ENCODE peak calls at places on chromosomes 6 and 20, in ten cellular contexts. T, O, C, F, S, J, I, P, K and R are unnamed samples.

GRCh38 chr6:42158011-42158410 is 15.2 kb upstream of the GUCA1A start:
- DNase-seq in F (peak), I (no peak), K (no peak), T (peak), J (no peak), O (no peak), C (no peak), S (no peak), P (no peak), R (no peak)

GRCh38 chr20:33301192-33301930 is 18.3 kb downstream of the BPIFB1 start:
- DNase-seq in P (no peak), C (no peak), T (no peak), K (no peak), I (no peak), J (peak), F (peak), O (no peak), S (no peak), R (no peak)

GRCh38 chr6:39387785-39388184 is 65.3 kb upstream of the KCNK16 start:
- DNase-seq in F (no peak), O (no peak), P (no peak), I (no peak), S (no peak), C (no peak), J (no peak), K (no peak), T (no peak), R (no peak)

GRCh38 chr20:39252035-39252434 is 289.9 kb downstream of the DHX35 start:
- DNase-seq in I (no peak), P (no peak), T (no peak), F (no peak), J (no peak), K (no peak), C (no peak), S (no peak), O (no peak), R (no peak)

GRCh38 chr6:45832063-45832462 is 183.6 kb downstream of the CLIC5 start:
- DNase-seq in S (no peak), K (no peak), I (no peak), C (no peak), T (no peak), J (no peak), P (no peak), O (no peak), F (no peak), R (no peak)

GRCh38 chr20:10798811-10799210 is 125.0 kb upstream of the JAG1 start:
- DNase-seq in C (no peak), I (no peak), K (no peak), P (no peak), O (no peak), S (no peak), T (peak), F (peak), J (no peak), R (no peak)

GRCh38 chr6:1382331-1382882 is 7.0 kb upstream of the FOXF2 start:
- DNase-seq in J (no peak), P (no peak), K (no peak), T (no peak), S (no peak), I (no peak), F (no peak), O (no peak), C (no peak), R (peak)

GRCh38 chr6:122098091-122098769 is 301.2 kb upstream of the HSF2 start:
- DNase-seq in K (no peak), C (no peak), T (no peak), P (no peak), J (no peak), O (no peak), S (no peak), F (no peak), I (no peak), R (no peak)

GRCh38 chr6:13243033-13243432 is 85.3 kb downstream of the TBC1D7 start:
- DNase-seq in T (peak), S (no peak), O (no peak), F (no peak), J (no peak), C (no peak), P (no peak), K (no peak), I (no peak), R (no peak)

GRCh38 chr6:166494757-166495486 is 91.6 kb downstream of the RAMACL start:
- DNase-seq in F (no peak), S (peak), O (no peak), I (no peak), J (no peak), T (no peak), C (no peak), P (no peak), K (no peak), R (no peak)

GRCh38 chr20:38782275-38782674 is 23.2 kb upstream of the PPP1R16B start:
- DNase-seq in O (no peak), I (no peak), K (no peak), C (no peak), J (no peak), T (no peak), S (no peak), F (no peak), P (no peak), R (no peak)

GRCh38 chr20:54041336-54041735 is 29.1 kb downstream of the BCAS1 start:
- DNase-seq in S (no peak), K (no peak), P (no peak), O (no peak), F (no peak), J (no peak), C (no peak), I (no peak), T (no peak), R (no peak)

GRCh38 chr6:149831380-149831820 is 32.8 kb downstream of the LRP11 start:
- DNase-seq in I (no peak), S (no peak), P (no peak), O (no peak), J (no peak), K (no peak), C (no peak), T (no peak), F (no peak), R (no peak)

GRCh38 chr6:42781546-42781810 is 374 bp upstream of the BICRAL start:
- DNase-seq in S (no peak), K (no peak), C (no peak), J (peak), T (peak), F (no peak), I (no peak), P (no peak), O (no peak), R (no peak)

GRCh38 chr6:19210849-19211590 is 626.1 kb upstream of the ID4 start:
- DNase-seq in J (peak), K (peak), S (no peak), F (peak), I (peak), C (peak), P (no peak), O (no peak), T (no peak), R (peak)

GRCh38 chr6:159815410-159815809 is 15.3 kb downstream of the PNLDC1 start:
- DNase-seq in C (no peak), K (no peak), S (peak), J (no peak), P (no peak), O (no peak), F (no peak), T (no peak), I (no peak), R (no peak)

GRCh38 chr6:39225946-39226437 is 3.3 kb downstream of the KCNK5 start:
- DNase-seq in K (no peak), P (no peak), C (no peak), J (no peak), I (no peak), T (no peak), O (peak), F (no peak), S (no peak), R (no peak)

GRCh38 chr20:40980106-40980827 is 48.4 kb upstream of the TOP1 start:
- DNase-seq in P (peak), O (no peak), F (no peak), J (no peak), C (no peak), I (no peak), T (no peak), S (no peak), K (no peak), R (no peak)

GRCh38 chr6:20827798-20828197 is 293.5 kb downstream of the CDKAL1 start:
- DNase-seq in P (no peak), C (no peak), S (no peak), K (no peak), T (peak), I (no peak), F (peak), O (no peak), J (no peak), R (no peak)

GRCh38 chr6:76490456-76490855 is 418.0 kb upstream of the IMPG1 start:
- DNase-seq in J (no peak), T (no peak), I (no peak), S (no peak), C (no peak), K (no peak), O (no peak), P (no peak), F (peak), R (no peak)

GRCh38 chr20:10531848-10532247 is 96.7 kb downstream of the SLX4IP start:
- DNase-seq in F (peak), C (no peak), I (no peak), P (no peak), J (no peak), O (no peak), T (peak), S (no peak), K (no peak), R (no peak)

GRCh38 chr20:53555081-53555480 is 38.6 kb downstream of the ZNF217 start:
- DNase-seq in J (no peak), F (no peak), T (no peak), S (no peak), C (no peak), I (no peak), K (no peak), O (no peak), P (peak), R (no peak)

GRCh38 chr6:157405986-157406385 is 25.0 kb downstream of the ZDHHC14 start:
- DNase-seq in S (no peak), K (no peak), J (no peak), T (peak), P (no peak), O (no peak), C (no peak), F (peak), I (no peak), R (no peak)

GRCh38 chr6:84411060-84411629 is 183.7 kb upstream of the CEP162 start:
- DNase-seq in P (no peak), K (no peak), S (no peak), T (peak), C (no peak), F (peak), I (no peak), O (no peak), J (no peak), R (no peak)

GRCh38 chr6:19380287-19380686 is 456.9 kb upstream of the ID4 start:
- DNase-seq in I (no peak), O (no peak), S (no peak), P (no peak), K (no peak), J (no peak), C (no peak), F (peak), T (no peak), R (no peak)

GRCh38 chr20:8299921-8300320 is 167.9 kb downstream of the PLCB1 start:
- DNase-seq in F (peak), O (no peak), S (no peak), C (no peak), T (peak), I (no peak), K (no peak), J (no peak), P (no peak), R (no peak)

GRCh38 chr6:114747995-114748625 is 405.3 kb upstream of the HS3ST5 start:
- DNase-seq in F (peak), O (peak), P (peak), C (peak), K (no peak), I (peak), T (peak), S (no peak), J (peak), R (no peak)

GRCh38 chr6:39927159-39927558 is 7.1 kb downstream of the MOCS1 start:
- DNase-seq in J (no peak), C (no peak), T (peak), O (no peak), F (peak), K (no peak), P (no peak), I (peak), S (no peak), R (peak)

GRCh38 chr6:6176829-6177228 is 143.6 kb downstream of the F13A1 start:
- DNase-seq in S (no peak), F (no peak), C (no peak), I (no peak), J (no peak), K (no peak), T (no peak), P (no peak), O (no peak), R (no peak)

GRCh38 chr6:6178795-6179194 is 141.7 kb downstream of the F13A1 start:
- DNase-seq in T (no peak), O (no peak), J (no peak), P (no peak), K (no peak), F (no peak), I (no peak), S (no peak), C (no peak), R (no peak)

GRCh38 chr6:6176132-6176531 is 144.3 kb downstream of the F13A1 start:
- DNase-seq in I (no peak), T (no peak), S (no peak), K (no peak), F (no peak), P (no peak), C (no peak), J (no peak), O (no peak), R (no peak)

GRCh38 chr6:6177754-6178153 is 142.7 kb downstream of the F13A1 start:
- DNase-seq in T (no peak), K (no peak), O (no peak), J (no peak), C (no peak), S (no peak), P (no peak), I (no peak), F (no peak), R (no peak)

GRCh38 chr6:6179858-6180257 is 140.6 kb downstream of the F13A1 start:
- DNase-seq in P (no peak), K (no peak), T (no peak), S (no peak), J (no peak), C (no peak), I (no peak), F (no peak), O (no peak), R (no peak)
- TF ChIP-seq CTCF in P (no peak), K (no peak), T (no peak), S (no peak), J (no peak), C (no peak), I (no peak), F (no peak), O (no peak), R (no peak)

GRCh38 chr6:118102401-118102800 is 195.3 kb downstream of the SLC35F1 start:
- DNase-seq in C (no peak), J (no peak), P (no peak), S (no peak), I (no peak), K (no peak), T (no peak), F (no peak), O (no peak), R (no peak)

GRCh38 chr6:118103381-118104105 is 196.5 kb downstream of the SLC35F1 start:
- DNase-seq in T (no peak), P (no peak), J (no peak), K (no peak), O (no peak), S (no peak), C (peak), F (no peak), I (peak), R (no peak)

GRCh38 chr6:118097576-118097975 is 190.5 kb downstream of the SLC35F1 start:
- DNase-seq in K (no peak), S (no peak), P (no peak), F (no peak), T (no peak), I (no peak), C (no peak), O (no peak), J (no peak), R (no peak)

GRCh38 chr6:118100763-118101162 is 193.7 kb downstream of the SLC35F1 start:
- DNase-seq in C (no peak), S (no peak), I (no peak), T (no peak), F (no peak), J (no peak), O (no peak), K (no peak), P (no peak), R (no peak)
- H3K27ac ChIP-seq in C (no peak), S (no peak), I (no peak), T (no peak), F (no peak), J (no peak), O (no peak), K (no peak), P (no peak), R (no peak)

GRCh38 chr6:35019831-35020230 is 121.3 kb downstream of the TCP11 start:
- DNase-seq in P (no peak), O (no peak), S (no peak), T (no peak), F (no peak), C (no peak), K (no peak), I (peak), J (no peak), R (no peak)
- H3K4me3 ChIP-seq in P (no peak), O (no peak), S (peak), T (no peak), F (no peak), C (no peak), K (peak), I (no peak), J (no peak), R (peak)

GRCh38 chr6:109595998-109596397 is 95.0 kb downstream of the AK9 start:
- DNase-seq in O (no peak), F (peak), J (peak), P (peak), T (peak), K (no peak), C (peak), I (peak), S (no peak), R (no peak)
- TF ChIP-seq CTCF in O (peak), F (peak), J (peak), P (peak), T (peak), K (no peak), C (peak), I (no peak), S (no peak), R (no peak)

DNA sequence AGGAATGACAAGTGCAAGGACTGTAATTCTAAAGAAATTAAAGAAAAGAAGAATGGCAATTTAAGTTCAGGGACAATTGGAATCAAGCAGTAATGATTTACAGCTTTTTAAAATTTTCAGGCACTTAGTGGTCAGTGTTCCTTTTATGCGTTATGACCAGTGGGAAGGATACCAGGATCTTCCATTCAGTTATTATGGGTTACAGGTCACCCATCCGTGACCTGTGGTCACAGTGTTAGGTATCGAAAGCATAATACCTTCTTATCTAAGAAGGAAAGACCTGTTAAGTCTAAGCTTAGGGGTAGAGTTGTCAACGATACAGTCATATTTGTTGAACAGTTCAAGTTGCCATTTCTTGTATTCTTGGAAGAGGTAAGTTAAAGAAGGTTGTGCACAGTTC is 253.8 kb downstream of the LAMA2 start:
- DNase-seq in T (no peak), K (no peak), I (no peak), F (no peak), P (no peak), C (no peak), O (no peak), S (no peak), J (no peak), R (no peak)
- H3K27ac ChIP-seq in T (no peak), K (no peak), I (no peak), F (no peak), P (no peak), C (no peak), O (no peak), S (no peak), J (no peak), R (peak)

DNA sequence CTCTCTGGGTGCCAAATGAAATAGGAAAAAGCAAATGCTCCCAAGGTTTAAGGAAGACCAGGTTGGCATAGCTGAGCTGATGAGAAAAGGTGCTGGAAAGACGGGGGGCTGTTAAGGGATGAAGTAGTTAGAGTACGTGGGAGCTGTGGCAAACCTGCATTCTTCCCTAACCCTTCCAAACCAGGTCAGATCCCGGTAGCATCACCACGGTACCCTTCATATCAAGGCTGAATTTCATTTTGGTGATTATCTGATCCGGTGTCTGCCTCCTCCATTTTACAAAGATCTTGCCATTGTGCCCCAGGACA is 68.0 kb upstream of the PIM1 start:
- DNase-seq in S (no peak), J (no peak), F (no peak), K (no peak), C (no peak), T (no peak), O (no peak), P (no peak), I (no peak), R (no peak)
- H3K4me3 ChIP-seq in S (peak), J (peak), F (peak), K (peak), C (peak), T (no peak), O (peak), P (peak), I (peak), R (peak)

DNA sequence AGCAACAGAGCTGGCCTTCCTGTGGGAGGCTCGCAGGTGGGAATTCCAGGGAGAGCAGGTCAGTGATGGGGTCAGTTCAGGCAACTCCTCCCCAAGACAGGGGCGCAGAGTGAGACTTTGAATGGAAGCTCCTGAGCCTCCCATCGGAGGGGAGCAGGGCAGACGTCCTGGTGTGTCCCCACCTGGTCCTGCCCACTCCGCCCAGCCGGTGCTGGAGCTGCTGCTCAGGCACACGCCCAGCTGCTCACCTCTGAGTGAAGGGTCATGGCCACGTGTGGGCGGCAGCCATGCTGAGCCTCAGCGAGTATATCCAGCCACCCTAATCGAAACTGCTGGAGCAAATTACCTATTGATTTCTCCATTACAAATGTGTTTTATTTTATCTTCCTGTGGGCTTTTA is 148.2 kb downstream of the TAF4 start:
- DNase-seq in P (no peak), O (no peak), T (no peak), F (no peak), K (no peak), C (no peak), J (no peak), S (no peak), I (no peak), R (no peak)
- TF ChIP-seq CTCF in P (no peak), O (no peak), T (no peak), F (no peak), K (no peak), C (no peak), J (no peak), S (no peak), I (no peak), R (no peak)